ENCODE peak calls at places on chromosome 4, in nine cellular contexts. V is HCT116; H is right lobe of liver; Y is CD8-positive, alpha-beta T cell; L is OCI-LY7; N is pancreas; K is upper lobe of right lung; Z is body of pancreas; R is heart left ventricle. W is an unnamed sample.

GRCh38 chr4:70902577-70903281 is 560 bp downstream of the MOB1B start:
- DNase-seq in V (no peak), R (no peak), Y (peak; percentile 11), L (peak; percentile 43), K (no peak), Z (no peak), N (no peak), H (no peak), W (no peak)

GRCh38 chr4:17654701-17655100 is 40.3 kb downstream of the MED28 start:
- DNase-seq in N (no peak), K (no peak), L (no peak), H (no peak), Y (no peak), Z (no peak), R (no peak), V (no peak), W (no peak)

GRCh38 chr4:118948545-118949144 is 60.0 kb downstream of the SYNPO2 start:
- DNase-seq in N (no peak), Z (no peak), V (no peak), K (no peak), R (no peak), L (no peak), Y (no peak), H (no peak), W (no peak)

GRCh38 chr4:182904271-182904761 is 12.9 kb downstream of the DCTD start:
- DNase-seq in K (no peak), H (no peak), R (no peak), Z (no peak), Y (no peak), V (no peak), L (no peak), N (no peak), W (peak; percentile 57)

GRCh38 chr4:118351851-118352827 is 664 bp downstream of the PRSS12 start:
- DNase-seq in Y (no peak), H (peak; percentile 46), Z (peak; percentile 69), L (no peak), R (no peak), N (peak; percentile 74), V (peak; percentile 48), K (peak; percentile 70), W (peak; percentile 45)

GRCh38 chr4:83297548-83298260 is 13.1 kb upstream of the COQ2 start:
- DNase-seq in L (no peak), K (no peak), H (no peak), R (no peak), N (no peak), Y (no peak), Z (no peak), V (no peak), W (no peak)

GRCh38 chr4:144734522-144734921 is 88.6 kb downstream of the HHIP start:
- DNase-seq in H (no peak), N (no peak), K (no peak), Z (no peak), Y (no peak), L (no peak), V (no peak), R (no peak), W (no peak)

GRCh38 chr4:1193206-1194027 is 21.0 kb upstream of the SPON2 start:
- DNase-seq in L (no peak), Y (no peak), H (peak; percentile 20), R (peak; percentile 60), K (peak; percentile 50), Z (peak; percentile 2), N (no peak), V (no peak), W (peak; percentile 26)

GRCh38 chr4:1542226-1542490 is 135.9 kb upstream of the NKX1-1 start:
- DNase-seq in V (no peak), R (no peak), Z (no peak), Y (no peak), N (no peak), L (no peak), H (no peak), K (no peak), W (no peak)

GRCh38 chr4:100913685-100914084 is 395.9 kb upstream of the EMCN start:
- DNase-seq in K (no peak), Y (no peak), Z (no peak), L (no peak), H (no peak), R (no peak), V (no peak), N (no peak), W (no peak)

GRCh38 chr4:143183513-143184216 is 1.1 kb upstream of the USP38 start:
- DNase-seq in R (no peak), V (no peak), H (no peak), Z (no peak), Y (no peak), L (no peak), K (no peak), N (no peak), W (no peak)

GRCh38 chr4:148445071-148445902 is 3.1 kb upstream of the NR3C2 start:
- DNase-seq in H (peak; percentile 82), R (peak; percentile 85), Z (peak; percentile 67), Y (peak; percentile 66), N (peak; percentile 63), L (peak; percentile 53), V (no peak), K (peak; percentile 84), W (no peak)

GRCh38 chr4:101790521-101791188 is at the start of gene BANK1:
- DNase-seq in K (peak; percentile 86), Y (peak; percentile 3), L (peak; percentile 83), H (peak; percentile 60), R (peak; percentile 72), Z (peak; percentile 47), N (peak; percentile 8), V (peak; percentile 57), W (peak; percentile 63)

DNA sequence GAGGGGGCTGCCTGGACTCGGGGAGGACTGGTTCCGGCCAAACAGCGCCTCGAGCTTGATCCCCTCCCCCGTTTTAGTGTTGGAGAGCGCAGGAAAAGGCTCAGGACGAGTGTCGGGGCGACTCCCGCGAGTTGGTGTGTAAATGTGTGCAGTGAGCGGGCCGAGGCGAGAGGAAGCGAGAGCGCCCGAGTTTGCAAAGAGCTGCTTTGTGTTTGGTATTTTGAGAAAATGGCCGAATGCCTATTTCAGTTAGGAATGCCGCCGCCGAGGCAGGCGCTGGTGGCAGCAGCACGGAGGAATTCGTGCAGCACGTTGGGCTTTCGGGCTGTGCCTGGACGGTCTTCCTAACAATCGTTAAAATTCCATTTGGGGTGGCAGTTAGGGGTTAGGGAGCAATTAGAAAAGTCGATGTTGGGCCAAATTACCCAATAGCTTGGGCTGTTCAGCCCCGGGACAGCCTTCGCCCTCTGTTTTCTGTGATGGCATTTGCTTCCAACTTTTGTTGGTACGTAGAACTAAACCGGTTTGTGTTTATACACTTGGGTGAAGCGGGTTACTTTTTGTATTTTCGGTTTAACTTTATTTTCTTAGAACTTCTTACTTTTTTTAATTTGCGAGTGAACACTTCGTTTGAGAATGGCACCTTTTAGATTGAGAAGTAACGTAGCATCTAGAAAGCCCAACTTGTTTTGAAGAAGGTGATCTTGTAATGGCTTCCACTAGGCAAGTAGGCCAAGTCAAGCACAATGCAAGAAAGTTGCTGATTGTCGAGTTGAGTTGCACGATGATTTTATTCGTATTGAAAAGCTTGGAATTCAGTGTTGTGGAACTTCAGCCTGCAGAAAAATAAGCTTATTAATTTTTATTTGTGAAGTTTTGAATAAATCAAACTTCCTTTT is 1.6 kb downstream of the REST start:
- DNase-seq in V (no peak), Z (peak; percentile 56), Y (peak; percentile 39), N (peak; percentile 31), H (peak; percentile 51), K (no peak), L (peak; percentile 83), R (peak; percentile 77), W (peak; percentile 52)
- TF ChIP-seq CTCF in V (no peak), Z (no peak), Y (no peak), N (no peak), H (no peak), K (no peak), L (no peak), R (no peak), W (no peak)

DNA sequence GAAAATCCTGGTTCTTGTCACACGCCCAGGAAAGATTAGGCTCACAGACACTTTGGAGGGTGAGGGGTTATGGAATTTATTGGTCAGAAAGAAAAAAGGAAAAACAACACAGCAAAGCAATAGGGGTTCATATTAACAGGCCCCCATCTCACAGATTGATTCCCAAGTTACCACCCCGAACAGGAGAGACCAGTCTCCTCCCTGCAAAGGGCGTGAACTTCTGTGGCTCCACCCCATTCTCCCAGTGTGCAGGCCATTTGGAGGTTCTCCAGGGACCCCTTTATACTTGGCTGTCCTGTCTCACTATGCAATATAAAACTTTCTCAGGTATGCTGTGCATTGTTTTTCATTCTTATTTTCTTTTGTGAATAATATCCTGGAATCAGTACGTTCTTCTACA is 7.4 kb downstream of the FGF2 start:
- DNase-seq in R (no peak), K (no peak), Z (no peak), Y (no peak), N (no peak), H (no peak), L (no peak), V (no peak), W (no peak)
- H3K4me1 ChIP-seq in R (peaks cover 14% of the 10 kb centered on the region), K (no peaks in the 10 kb centered on the region), Z (no peaks in the 10 kb centered on the region), Y (no peaks in the 10 kb centered on the region), N (no peaks in the 10 kb centered on the region), H (no peaks in the 10 kb centered on the region), L (no peaks in the 10 kb centered on the region), V (peaks cover 7% of the 10 kb centered on the region), W (no peaks in the 10 kb centered on the region)

DNA sequence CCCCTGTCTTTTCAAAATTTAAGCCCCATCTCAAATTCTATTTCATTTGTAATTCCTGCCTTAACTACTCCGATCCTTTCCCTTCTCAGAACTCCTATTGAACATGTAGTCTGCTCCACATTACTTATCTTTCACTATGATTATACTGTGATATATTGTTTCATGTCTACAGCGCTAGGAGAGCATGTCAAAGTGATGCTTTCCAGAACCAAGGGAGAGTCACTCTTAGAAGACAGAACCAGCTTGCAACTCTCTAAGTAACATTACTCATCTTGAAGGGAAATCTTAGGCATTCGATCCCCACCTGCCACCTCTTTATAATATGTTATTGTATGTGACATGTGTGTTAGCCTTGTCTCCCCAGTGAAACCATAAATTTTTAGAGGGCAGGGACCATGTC is 10.5 kb downstream of the EXOC1L start:
- DNase-seq in Y (no peak), H (no peak), K (no peak), L (no peak), N (no peak), R (no peak), V (no peak), Z (no peak), W (no peak)
- TF ChIP-seq CTCF in Y (no peak), H (no peak), K (no peak), L (no peak), N (no peak), R (no peak), V (no peak), Z (no peak), W (no peak)

GRCh38 chr4:30840571-30840970 is 120.4 kb downstream of the PCDH7 start:
- DNase-seq in Z (no peak), H (no peak), N (no peak), V (no peak), Y (no peak), K (no peak), R (no peak), L (no peak), W (no peak)

GRCh38 chr4:30844861-30845582 is 124.9 kb downstream of the PCDH7 start:
- DNase-seq in Z (no peak), Y (no peak), K (no peak), R (no peak), L (no peak), V (no peak), H (no peak), N (no peak), W (no peak)

GRCh38 chr4:30839583-30840520 is 119.7 kb downstream of the PCDH7 start:
- DNase-seq in R (no peak), K (no peak), Y (no peak), H (no peak), N (no peak), Z (no peak), V (peak; percentile 97), L (no peak), W (no peak)

GRCh38 chr4:30842689-30843088 is 122.5 kb downstream of the PCDH7 start:
- DNase-seq in K (no peak), R (no peak), N (no peak), V (no peak), L (no peak), H (no peak), Z (no peak), Y (no peak), W (no peak)

GRCh38 chr4:30842142-30842541 is 122.0 kb downstream of the PCDH7 start:
- DNase-seq in R (no peak), Y (no peak), N (no peak), V (no peak), H (no peak), Z (no peak), K (no peak), L (no peak), W (no peak)
- H3K4me1 ChIP-seq in R (no peaks in the 10 kb centered on the region), Y (no peaks in the 10 kb centered on the region), N (no peaks in the 10 kb centered on the region), V (peaks cover 99% of the 10 kb centered on the region), H (no peaks in the 10 kb centered on the region), Z (no peaks in the 10 kb centered on the region), K (no peaks in the 10 kb centered on the region), L (no peaks in the 10 kb centered on the region), W (peaks cover 49% of the 10 kb centered on the region)

W was measured in Caco-2.